ENCODE peak calls at places on chromosomes 12 and 14, in six cellular contexts. O is trophoblast cell, A is IMR-90, H is mesendoderm, E is mesenchymal stem cell, Q is neuronal stem cell. W is an unnamed sample.

GRCh38 chr14:100557658-100558057 is 29.6 kb downstream of the BEGAIN start:
- DNase-seq in Q (no peak), E (peak), A (peak), H (peak), O (no peak), W (no peak)

GRCh38 chr12:388547-389137 is 478 bp downstream of the KDM5A start:
- DNase-seq in E (peak), Q (no peak), A (peak), O (no peak), H (peak), W (no peak)

GRCh38 chr12:31591308-31591901 is 469 bp upstream of the DENND5B start:
- DNase-seq in Q (no peak), H (peak), A (no peak), E (peak), O (no peak), W (peak)

GRCh38 chr12:19643635-19644034 is 204.3 kb downstream of the AEBP2 start:
- DNase-seq in A (peak), H (peak), E (peak), Q (peak), O (no peak), W (peak)

GRCh38 chr14:54786191-54786755 is 116.4 kb downstream of the GCH1 start:
- DNase-seq in Q (no peak), H (no peak), A (no peak), E (no peak), O (no peak), W (no peak)

GRCh38 chr12:85457026-85457425 is 177.0 kb downstream of the ALX1 start:
- DNase-seq in E (no peak), H (no peak), A (no peak), Q (no peak), O (no peak), W (no peak)

GRCh38 chr14:88289214-88289613 is 33.9 kb downstream of the KCNK10 start:
- DNase-seq in H (peak), Q (no peak), A (peak), O (peak), E (no peak), W (no peak)

GRCh38 chr14:35578639-35579038 is 44.7 kb downstream of the INSM2 start:
- DNase-seq in E (no peak), Q (no peak), H (no peak), O (no peak), A (no peak), W (no peak)

GRCh38 chr12:6335451-6336078 is 6.3 kb downstream of the TNFRSF1A start:
- DNase-seq in A (peak), Q (no peak), E (peak), O (peak), H (peak), W (peak)

GRCh38 chr14:66074546-66074945 is 411.6 kb upstream of the CCDC196 start:
- DNase-seq in E (no peak), H (no peak), A (no peak), Q (peak), O (no peak), W (no peak)

GRCh38 chr12:132218915-132219314 is 74.7 kb downstream of the NOC4L start:
- DNase-seq in H (peak), Q (peak), O (no peak), A (no peak), E (no peak), W (peak)

GRCh38 chr14:51283402-51283825 is 43.4 kb downstream of the TMX1 start:
- DNase-seq in H (peak), E (peak), O (peak), A (peak), Q (peak), W (no peak)

GRCh38 chr12:3921142-3921520 is 47.9 kb upstream of the PARP11 start:
- DNase-seq in A (no peak), E (no peak), Q (no peak), O (no peak), H (no peak), W (no peak)

GRCh38 chr14:95943699-95944098 is 67.1 kb downstream of the TUNAR start:
- DNase-seq in O (no peak), H (peak), E (no peak), A (no peak), Q (peak), W (no peak)

GRCh38 chr12:58727526-58727925 is 192.8 kb downstream of the LRIG3 start:
- DNase-seq in H (no peak), Q (no peak), E (peak), A (peak), O (no peak), W (no peak)

GRCh38 chr14:103629503-103630121 is 601 bp downstream of the KLC1 start:
- DNase-seq in H (peak), A (no peak), Q (peak), O (peak), E (peak), W (peak)

GRCh38 chr12:52320784-52321400 is at the start of gene KRT83:
- DNase-seq in E (no peak), Q (no peak), H (no peak), O (no peak), A (no peak), W (no peak)

GRCh38 chr12:77777274-77777673 is 53.4 kb upstream of the NAV3 start:
- DNase-seq in O (no peak), A (peak), Q (no peak), E (no peak), H (no peak), W (no peak)

GRCh38 chr14:69153848-69154208 is 909 bp upstream of the DCAF5 start:
- DNase-seq in H (no peak), A (no peak), E (no peak), O (no peak), Q (no peak), W (no peak)

GRCh38 chr12:94184995-94185711 is 36.8 kb downstream of the PLXNC1 start:
- DNase-seq in E (no peak), Q (no peak), O (no peak), H (no peak), A (no peak), W (no peak)

GRCh38 chr14:102925646-102926045 is 3.2 kb downstream of the AMN start:
- DNase-seq in A (no peak), Q (no peak), H (no peak), O (no peak), E (no peak), W (no peak)

GRCh38 chr12:51393676-51394545 is 2.7 kb upstream of the GALNT6 start:
- DNase-seq in Q (no peak), O (peak), H (no peak), A (peak), E (peak), W (peak)

GRCh38 chr12:57176139-57176477 is 28.7 kb upstream of the LRP1-AS start:
- DNase-seq in A (no peak), Q (no peak), H (no peak), E (no peak), O (no peak), W (no peak)

GRCh38 chr14:101444116-101444515 is 117.2 kb upstream of the DIO3 start:
- DNase-seq in A (peak), H (no peak), Q (no peak), E (no peak), O (peak), W (no peak)

GRCh38 chr12:125434936-125435443 is 369.8 kb downstream of the AACS start:
- DNase-seq in Q (no peak), H (no peak), A (no peak), O (no peak), E (no peak), W (peak)

GRCh38 chr12:132117558-132117875 is 26.6 kb downstream of the DDX51 start:
- DNase-seq in O (no peak), H (peak), Q (no peak), A (no peak), E (peak), W (peak)

GRCh38 chr12:57965766-57966165 is 24.4 kb downstream of the ATP23 start:
- DNase-seq in Q (no peak), H (no peak), A (no peak), E (no peak), O (peak), W (no peak)

GRCh38 chr14:104105822-104106470 is 20.4 kb downstream of the ASPG start:
- DNase-seq in O (no peak), E (no peak), A (no peak), H (no peak), Q (no peak), W (peak)

GRCh38 chr12:25882266-25882665 is 76.2 kb upstream of the RASSF8 start:
- DNase-seq in H (no peak), O (no peak), Q (no peak), E (no peak), A (no peak), W (no peak)

GRCh38 chr14:50670196-50670875 is 2.2 kb upstream of the SAV1 start:
- DNase-seq in H (peak), O (peak), Q (no peak), A (peak), E (no peak), W (peak)

GRCh38 chr12:29316772-29317171 is 64.2 kb downstream of the ERGIC2 start:
- DNase-seq in Q (no peak), H (peak), A (peak), O (peak), E (peak), W (peak)

GRCh38 chr12:109944975-109945374 is 44.9 kb downstream of the TCHP start:
- DNase-seq in H (peak), O (no peak), E (peak), A (peak), Q (peak), W (peak)

GRCh38 chr14:79920180-79920579 is 291.1 kb downstream of the DIO2 start:
- DNase-seq in Q (no peak), E (no peak), H (no peak), A (no peak), O (no peak), W (no peak)

GRCh38 chr14:41457393-41457792 is 149.3 kb upstream of the LRFN5 start:
- DNase-seq in A (no peak), E (peak), Q (no peak), O (no peak), H (no peak), W (no peak)

GRCh38 chr12:11661491-11662085 is 12.1 kb downstream of the ETV6 start:
- DNase-seq in O (no peak), E (no peak), A (no peak), H (no peak), Q (no peak), W (no peak)

GRCh38 chr14:71550367-71550766 is 381.9 kb upstream of the RGS6 start:
- DNase-seq in A (no peak), E (no peak), O (no peak), H (no peak), Q (no peak), W (no peak)

GRCh38 chr12:106137456-106138278 is 1.1 kb downstream of the NUAK1 start:
- DNase-seq in A (peak), H (no peak), O (no peak), E (peak), Q (no peak), W (no peak)

GRCh38 chr12:113239288-113239771 is 18.1 kb downstream of the TPCN1 start:
- DNase-seq in O (no peak), E (no peak), A (no peak), Q (no peak), H (no peak), W (no peak)

GRCh38 chr14:64715628-64716412 is 11.6 kb downstream of the PLEKHG3 start:
- DNase-seq in O (no peak), A (no peak), E (peak), Q (no peak), H (peak), W (peak)

GRCh38 chr12:46941981-46942380 is 116.2 kb upstream of the SLC38A4 start:
- DNase-seq in H (no peak), O (no peak), E (no peak), A (no peak), Q (no peak), W (no peak)
- H3K23ac ChIP-seq in H (no peak), O (no peak), E (no peak), A (no peak), Q (no peak), W (no peak)

DNA sequence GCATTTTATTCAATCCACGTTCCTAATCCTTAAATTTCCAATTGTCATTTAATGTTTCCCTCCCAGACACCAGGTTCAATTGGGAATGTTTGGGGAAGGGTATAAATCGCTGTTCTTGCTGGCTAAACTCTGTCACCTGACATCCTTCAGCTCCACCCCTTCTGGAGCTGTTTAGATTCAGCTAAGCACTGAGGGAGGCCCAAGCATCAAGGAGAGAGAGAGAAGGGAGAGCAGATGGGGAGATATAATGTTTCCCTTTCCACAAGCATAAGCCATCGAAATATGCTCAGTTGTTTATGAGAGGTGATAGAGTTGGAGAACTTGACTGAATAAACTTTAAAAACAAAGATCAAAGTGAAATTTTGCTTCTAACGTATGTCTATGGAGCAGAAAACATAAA is 1.8 kb downstream of the ABCC9 start:
- DNase-seq in O (no peak), A (no peak), H (peak), Q (no peak), E (no peak), W (no peak)
- H3K4me2 ChIP-seq in O (no peak), A (no peak), H (no peak), Q (no peak), E (no peak), W (no peak)

GRCh38 chr14:58398895-58399294 is 3.2 kb downstream of the TOMM20L start:
- DNase-seq in O (no peak), H (no peak), Q (no peak), A (no peak), E (no peak), W (no peak)

GRCh38 chr14:58398495-58398894 is 2.8 kb downstream of the TOMM20L start:
- DNase-seq in O (no peak), A (no peak), H (no peak), E (no peak), Q (no peak), W (no peak)

GRCh38 chr14:58395815-58396626 is at the start of gene TOMM20L:
- DNase-seq in H (peak), Q (peak), E (peak), A (peak), O (peak), W (peak)

GRCh38 chr14:58390830-58391229 is 4.9 kb upstream of the TOMM20L start:
- DNase-seq in H (no peak), O (no peak), E (no peak), Q (no peak), A (no peak), W (no peak)

GRCh38 chr14:58395565-58395814 is 240 bp upstream of the TOMM20L start:
- DNase-seq in A (no peak), H (no peak), Q (no peak), O (no peak), E (no peak), W (no peak)
- H3K23ac ChIP-seq in A (peak), H (no peak), Q (no peak), O (no peak), E (no peak), W (no peak)

GRCh38 chr12:68912916-68913315 is 20.1 kb downstream of the CPM start:
- DNase-seq in E (no peak), A (no peak), O (no peak), H (peak), Q (no peak), W (no peak)

GRCh38 chr12:68911197-68911718 is 21.7 kb downstream of the CPM start:
- DNase-seq in H (no peak), E (no peak), A (no peak), Q (no peak), O (peak), W (no peak)

GRCh38 chr12:68913682-68914081 is 19.3 kb downstream of the CPM start:
- DNase-seq in E (no peak), A (peak), Q (no peak), O (no peak), H (no peak), W (no peak)

GRCh38 chr12:68918960-68919359 is 14.0 kb downstream of the CPM start:
- DNase-seq in O (no peak), A (no peak), E (no peak), H (no peak), Q (no peak), W (no peak)

GRCh38 chr12:68915055-68915454 is 17.9 kb downstream of the CPM start:
- DNase-seq in O (no peak), Q (no peak), E (peak), H (no peak), A (peak), W (no peak)
- H3K4me2 ChIP-seq in O (no peak), Q (no peak), E (no peak), H (no peak), A (no peak), W (no peak)

GRCh38 chr12:95473947-95474817 is at the start of gene METAP2:
- DNase-seq in O (peak), H (peak), A (peak), Q (peak), E (peak), W (peak)
- H3K23ac ChIP-seq in O (no peak), H (peak), A (peak), Q (peak), E (peak), W (no peak)

GRCh38 chr12:88001327-88001726 is 27.9 kb downstream of the C12orf50 start:
- DNase-seq in H (no peak), A (no peak), Q (no peak), O (no peak), E (no peak), W (no peak)
- H3K4me2 ChIP-seq in H (no peak), A (no peak), Q (no peak), O (no peak), E (no peak), W (no peak)

GRCh38 chr14:45698462-45699134 is 445.6 kb upstream of the MIS18BP1 start:
- DNase-seq in Q (no peak), O (no peak), A (no peak), E (peak), H (no peak), W (no peak)

GRCh38 chr14:45699451-45699850 is 446.4 kb upstream of the MIS18BP1 start:
- DNase-seq in E (no peak), Q (no peak), H (peak), O (no peak), A (no peak), W (no peak)
- H3K23ac ChIP-seq in E (no peak), Q (no peak), H (no peak), O (no peak), A (no peak), W (no peak)

GRCh38 chr14:77808250-77808649 is 8.3 kb downstream of the ADCK1 start:
- DNase-seq in Q (no peak), A (no peak), H (no peak), E (no peak), O (no peak), W (no peak)
- H3K4me2 ChIP-seq in Q (no peak), A (no peak), H (no peak), E (no peak), O (no peak), W (no peak)

DNA sequence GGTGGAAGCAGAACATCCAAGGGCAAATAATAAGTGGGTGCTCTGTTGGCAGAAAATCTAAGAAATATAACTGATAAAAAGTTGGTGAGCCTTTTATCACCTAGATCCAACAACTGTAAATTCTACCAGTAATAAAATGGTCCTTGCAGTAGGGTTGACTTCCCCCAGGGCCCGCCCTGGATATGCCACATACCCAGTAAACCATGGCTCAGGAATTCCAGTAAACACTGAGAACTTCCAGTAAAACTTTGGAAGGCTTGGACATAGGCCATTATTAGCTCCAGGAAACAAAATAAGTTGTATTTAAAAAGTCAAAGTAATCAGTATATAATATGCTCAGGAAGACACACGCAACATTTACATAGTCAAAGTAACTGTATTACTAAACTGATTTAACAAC is 402.2 kb downstream of the BCAT1 start:
- DNase-seq in O (no peak), A (no peak), H (no peak), Q (no peak), E (no peak), W (no peak)
- H3K23ac ChIP-seq in O (no peak), A (peak), H (no peak), Q (no peak), E (no peak), W (peak)

GRCh38 chr12:123546281-123546680 is 12.8 kb upstream of the RILPL1 start:
- DNase-seq in A (peak), Q (no peak), O (no peak), E (peak), H (peak), W (no peak)
- H3K4me2 ChIP-seq in A (no peak), Q (no peak), O (no peak), E (no peak), H (no peak), W (no peak)